ENCODE peak calls at places on chromosome 18, in five cellular contexts. One of them, this sample, is unnamed. For H3K4me1, the result is how much of the 10 kb centered on the place peaks cover.

GRCh38 chr18:415627-416612 is 84.6 kb downstream of the COLEC12 start:
- DNase-seq in H1: no peak
- DNase-seq in body of pancreas: no peak
- DNase-seq in tibial nerve: no peak
- DNase-seq in K562: no peak
- DNase-seq in this sample: no peak

GRCh38 chr18:22363867-22364463 is 53.8 kb downstream of the CTAGE1 start:
- DNase-seq in H1: no peak
- DNase-seq in K562: no peak
- DNase-seq in tibial nerve: no peak
- DNase-seq in body of pancreas: no peak
- DNase-seq in this sample: no peak

GRCh38 chr18:79511671-79512301 is 116.1 kb downstream of the NFATC1 start:
- DNase-seq in body of pancreas: peak
- DNase-seq in K562: no peak
- DNase-seq in tibial nerve: no peak
- DNase-seq in H1: peak
- DNase-seq in this sample: peak

GRCh38 chr18:8730080-8730827 is 24.9 kb downstream of the MTCL1 start:
- DNase-seq in H1: no peak
- DNase-seq in body of pancreas: peak
- DNase-seq in tibial nerve: no peak
- DNase-seq in K562: peak
- DNase-seq in this sample: no peak

GRCh38 chr18:79583984-79584401 is 95.6 kb upstream of the CTDP1 start:
- DNase-seq in H1: no peak
- DNase-seq in K562: no peak
- DNase-seq in body of pancreas: no peak
- DNase-seq in tibial nerve: no peak
- DNase-seq in this sample: peak

GRCh38 chr18:49020129-49020528 is 69.4 kb upstream of the SMAD7 start:
- DNase-seq in K562: no peak
- DNase-seq in body of pancreas: no peak
- DNase-seq in H1: peak
- DNase-seq in tibial nerve: no peak
- DNase-seq in this sample: no peak

GRCh38 chr18:25099838-25100393 is 252.1 kb downstream of the ZNF521 start:
- DNase-seq in H1: no peak
- DNase-seq in body of pancreas: no peak
- DNase-seq in K562: no peak
- DNase-seq in tibial nerve: no peak
- DNase-seq in this sample: peak

GRCh38 chr18:79022603-79023002 is 43.0 kb downstream of the SALL3 start:
- DNase-seq in H1: no peak
- DNase-seq in K562: no peak
- DNase-seq in tibial nerve: no peak
- DNase-seq in body of pancreas: no peak
- DNase-seq in this sample: no peak

GRCh38 chr18:610214-610928 is 13.6 kb downstream of the CLUL1 start:
- DNase-seq in H1: no peak
- DNase-seq in tibial nerve: no peak
- DNase-seq in K562: no peak
- DNase-seq in body of pancreas: no peak
- DNase-seq in this sample: no peak

GRCh38 chr18:8962192-8962772 is 140.2 kb upstream of the NDUFV2 start:
- DNase-seq in K562: no peak
- DNase-seq in tibial nerve: no peak
- DNase-seq in H1: no peak
- DNase-seq in body of pancreas: no peak
- DNase-seq in this sample: no peak

GRCh38 chr18:44771572-44771956 is 90.9 kb downstream of the SETBP1 start:
- DNase-seq in tibial nerve: no peak
- DNase-seq in K562: no peak
- DNase-seq in H1: no peak
- DNase-seq in body of pancreas: peak
- DNase-seq in this sample: no peak

GRCh38 chr18:8423051-8423558 is 186.1 kb upstream of the RAB12 start:
- DNase-seq in K562: peak
- DNase-seq in H1: no peak
- DNase-seq in tibial nerve: no peak
- DNase-seq in body of pancreas: no peak
- DNase-seq in this sample: no peak

GRCh38 chr18:46460754-46461153 is 196.3 kb downstream of the LOXHD1 start:
- DNase-seq in K562: no peak
- DNase-seq in body of pancreas: no peak
- DNase-seq in H1: no peak
- DNase-seq in tibial nerve: no peak
- DNase-seq in this sample: no peak

GRCh38 chr18:40407913-40408312 is 1547.1 kb upstream of the PIK3C3 start:
- DNase-seq in H1: no peak
- DNase-seq in K562: no peak
- DNase-seq in tibial nerve: no peak
- DNase-seq in body of pancreas: no peak
- DNase-seq in this sample: no peak

GRCh38 chr18:34892379-34892778 is 148.8 kb upstream of the MAPRE2 start:
- DNase-seq in H1: no peak
- DNase-seq in body of pancreas: no peak
- DNase-seq in tibial nerve: no peak
- DNase-seq in K562: no peak
- DNase-seq in this sample: no peak

GRCh38 chr18:45589559-45590041 is 25.7 kb upstream of the SLC14A2 start:
- DNase-seq in H1: no peak
- DNase-seq in K562: no peak
- DNase-seq in tibial nerve: no peak
- DNase-seq in body of pancreas: no peak
- DNase-seq in this sample: peak

GRCh38 chr18:59957957-59958356 is 58.2 kb downstream of the PMAIP1 start:
- DNase-seq in H1: no peak
- DNase-seq in tibial nerve: peak
- DNase-seq in body of pancreas: peak
- DNase-seq in K562: peak
- DNase-seq in this sample: no peak

GRCh38 chr18:26656944-26657536 is 108.7 kb upstream of the KCTD1 start:
- DNase-seq in H1: peak
- DNase-seq in body of pancreas: peak
- DNase-seq in K562: no peak
- DNase-seq in tibial nerve: peak
- DNase-seq in this sample: peak
- TF ChIP-seq POLR2A in H1: peak
- TF ChIP-seq POLR2A in body of pancreas: peak
- TF ChIP-seq POLR2A in K562: no peak
- TF ChIP-seq POLR2A in tibial nerve: peak
- TF ChIP-seq POLR2A in this sample: no peak

GRCh38 chr18:77098033-77098432 is 34.5 kb downstream of the MBP start:
- DNase-seq in K562: no peak
- DNase-seq in body of pancreas: no peak
- DNase-seq in H1: no peak
- DNase-seq in tibial nerve: no peak
- DNase-seq in this sample: no peak
- H3K4me1 ChIP-seq in K562: under half
- H3K4me1 ChIP-seq in body of pancreas: under half
- H3K4me1 ChIP-seq in H1: under half
- H3K4me1 ChIP-seq in tibial nerve: under half
- H3K4me1 ChIP-seq in this sample: under half

DNA sequence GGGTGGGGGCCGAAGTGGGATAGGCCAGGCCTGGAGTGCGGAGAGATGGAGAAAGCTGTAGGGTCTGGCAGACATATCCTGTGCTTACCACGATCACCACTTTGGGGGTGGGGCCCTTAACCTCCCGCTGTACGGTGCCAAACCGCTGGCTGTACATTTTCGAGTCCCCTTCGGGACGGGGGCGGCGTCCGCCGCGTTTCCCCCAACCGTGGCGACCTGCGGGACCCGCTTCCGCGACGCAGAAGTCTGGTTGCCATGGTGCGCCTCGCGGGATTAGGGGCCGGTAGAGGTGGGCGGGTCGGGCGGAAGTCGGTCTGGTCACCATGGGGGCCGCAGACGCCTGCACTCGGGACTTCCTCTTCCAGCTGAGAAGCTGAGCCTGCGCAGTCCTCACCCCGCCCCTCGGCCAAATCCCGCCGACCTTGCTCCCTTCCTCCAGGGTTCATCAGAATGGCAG is at the start of gene CFAP53:
- DNase-seq in body of pancreas: peak
- DNase-seq in tibial nerve: peak
- DNase-seq in H1: peak
- DNase-seq in K562: no peak
- DNase-seq in this sample: peak
- TF ChIP-seq POLR2A in body of pancreas: peak
- TF ChIP-seq POLR2A in tibial nerve: no peak
- TF ChIP-seq POLR2A in H1: no peak
- TF ChIP-seq POLR2A in K562: no peak
- TF ChIP-seq POLR2A in this sample: no peak

GRCh38 chr18:12406376-12407111 is 1.2 kb upstream of the PRELID3A start:
- DNase-seq in tibial nerve: no peak
- DNase-seq in body of pancreas: no peak
- DNase-seq in H1: no peak
- DNase-seq in K562: peak
- DNase-seq in this sample: peak
- H3K4me1 ChIP-seq in tibial nerve: under half
- H3K4me1 ChIP-seq in body of pancreas: under half
- H3K4me1 ChIP-seq in H1: under half
- H3K4me1 ChIP-seq in K562: under half
- H3K4me1 ChIP-seq in this sample: under half

DNA sequence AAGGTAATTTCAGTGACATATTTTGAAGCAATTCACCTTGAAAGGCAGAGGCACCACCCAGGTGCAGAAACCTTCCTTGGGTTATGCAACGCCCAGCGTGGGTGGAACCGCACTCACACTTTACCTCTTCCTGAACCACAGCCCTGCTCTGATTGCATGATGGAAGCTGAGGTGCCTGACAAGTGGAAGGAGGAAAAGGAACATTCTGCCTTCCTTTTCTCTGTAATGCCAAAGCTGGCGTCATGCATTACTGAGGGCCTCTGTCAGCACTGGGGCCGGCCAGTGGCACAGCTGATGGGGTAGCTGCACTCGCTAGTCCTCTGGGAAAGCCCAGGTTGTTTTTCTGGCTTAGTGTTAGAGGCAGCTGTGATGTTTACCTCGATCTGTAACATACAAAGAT is 266.5 kb downstream of the NEDD4L start:
- DNase-seq in K562: no peak
- DNase-seq in body of pancreas: peak
- DNase-seq in H1: no peak
- DNase-seq in tibial nerve: no peak
- DNase-seq in this sample: no peak
- TF ChIP-seq POLR2A in K562: no peak
- TF ChIP-seq POLR2A in body of pancreas: peak
- TF ChIP-seq POLR2A in H1: no peak
- TF ChIP-seq POLR2A in tibial nerve: no peak
- TF ChIP-seq POLR2A in this sample: no peak